ENCODE peak calls at places on chromosomes 11 and 22, in six cellular contexts. Q, C, J, S, O and X are unnamed samples.

GRCh38 chr11:45264839-45265515 is 21.2 kb downstream of the SYT13 start:
- DNase-seq in Q (peak), C (no peak), J (peak), S (no peak), O (no peak), X (no peak)

GRCh38 chr11:2760196-2760871 is 60.5 kb upstream of the KCNQ1OT1 start:
- DNase-seq in Q (no peak), C (peak), J (no peak), S (no peak), O (no peak), X (no peak)

GRCh38 chr22:32164084-32164894 is 5.2 kb upstream of the C22orf42 start:
- DNase-seq in Q (no peak), C (no peak), J (no peak), S (no peak), O (no peak), X (peak)

GRCh38 chr11:111835665-111836064 is 35.7 kb downstream of the ALG9 start:
- DNase-seq in Q (no peak), C (no peak), J (no peak), S (no peak), O (no peak), X (no peak)

GRCh38 chr22:20405291-20405930 is 11.5 kb downstream of the ZNF74 start:
- DNase-seq in Q (no peak), C (no peak), J (no peak), S (no peak), O (no peak), X (no peak)

GRCh38 chr22:22912722-22913253 is 25.2 kb downstream of the IGLL5 start:
- DNase-seq in Q (no peak), C (no peak), J (no peak), S (no peak), O (no peak), X (no peak)

GRCh38 chr11:31487848-31488247 is 21.6 kb downstream of the IMMP1L start:
- DNase-seq in Q (no peak), C (no peak), J (peak), S (no peak), O (no peak), X (peak)

GRCh38 chr22:49392247-49392646 is 435.4 kb downstream of the BRD1 start:
- DNase-seq in Q (no peak), C (no peak), J (no peak), S (no peak), O (no peak), X (no peak)

GRCh38 chr11:130163346-130164220 is 4.0 kb downstream of the ST14 start:
- DNase-seq in Q (peak), C (no peak), J (peak), S (no peak), O (no peak), X (no peak)

GRCh38 chr11:96306600-96306932 is 36.4 kb downstream of the MAML2 start:
- DNase-seq in Q (no peak), C (no peak), J (no peak), S (no peak), O (no peak), X (no peak)

GRCh38 chr11:103586756-103587155 is 449.7 kb upstream of the DDI1 start:
- DNase-seq in Q (no peak), C (no peak), J (no peak), S (no peak), O (no peak), X (no peak)

GRCh38 chr11:60734271-60734670 is 9.8 kb downstream of the MS4A18 start:
- DNase-seq in Q (no peak), C (no peak), J (no peak), S (no peak), O (no peak), X (no peak)

GRCh38 chr11:66090288-66090687 is 20.2 kb downstream of the PACS1 start:
- DNase-seq in Q (no peak), C (no peak), J (no peak), S (no peak), O (no peak), X (no peak)

GRCh38 chr11:32034149-32034548 is 56.7 kb upstream of the RCN1 start:
- DNase-seq in Q (no peak), C (no peak), J (no peak), S (no peak), O (no peak), X (no peak)

GRCh38 chr11:8691601-8692000 is 9.0 kb downstream of the RPL27A start:
- DNase-seq in Q (no peak), C (no peak), J (no peak), S (no peak), O (no peak), X (no peak)

GRCh38 chr22:44659140-44659539 is 42.9 kb upstream of the PRR5 start:
- DNase-seq in Q (no peak), C (no peak), J (no peak), S (no peak), O (no peak), X (no peak)

GRCh38 chr11:46381046-46381835 is at the start of gene MDK:
- DNase-seq in Q (peak), C (peak), J (peak), S (no peak), O (no peak), X (peak)

GRCh38 chr22:36027960-36028645 is 521 bp downstream of the RBFOX2 start:
- DNase-seq in Q (no peak), C (peak), J (no peak), S (no peak), O (no peak), X (peak)

GRCh38 chr11:19428206-19429001 is 187.7 kb upstream of the E2F8 start:
- DNase-seq in Q (no peak), C (no peak), J (no peak), S (no peak), O (no peak), X (peak)
- TF ChIP-seq CTCF in Q (no peak), C (no peak), J (no peak), S (no peak), O (peak), X (no peak)

DNA sequence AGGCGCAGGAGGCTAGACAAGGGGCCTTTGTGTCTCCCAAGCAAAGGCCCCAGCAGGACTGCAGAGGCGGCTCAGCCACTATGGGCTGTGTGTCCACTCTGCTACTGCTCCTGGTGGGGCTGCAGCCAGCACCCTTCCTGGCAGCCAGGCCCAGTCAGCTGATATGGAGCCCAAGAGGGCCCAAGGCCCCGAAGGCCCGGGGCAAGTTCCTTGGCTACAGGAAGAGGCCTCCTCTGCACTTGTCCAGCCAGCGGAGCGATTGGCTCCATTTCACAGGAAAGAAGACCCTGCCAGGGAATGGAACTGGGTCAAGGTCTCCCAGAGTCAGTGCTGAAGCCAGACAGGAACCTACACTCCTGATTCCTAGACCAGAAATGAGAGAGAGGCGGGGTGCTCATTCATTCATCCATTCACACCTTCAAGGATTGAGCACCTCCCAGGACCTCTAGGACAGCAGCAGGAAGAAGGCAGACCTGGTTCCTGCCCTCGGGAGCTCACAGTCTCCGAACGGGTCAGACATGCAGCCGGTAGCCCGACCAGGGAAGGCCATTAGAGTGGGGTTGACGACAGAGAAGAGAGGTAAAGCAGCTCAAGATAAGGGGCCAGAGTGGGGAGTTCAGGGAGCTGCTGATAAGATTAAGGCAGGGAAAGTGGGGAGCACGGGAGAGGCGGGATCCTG is 811 bp upstream of the P2RY2 start:
- DNase-seq in Q (no peak), C (no peak), J (no peak), S (no peak), O (no peak), X (peak)
- TF ChIP-seq CREB1 in Q (no peak), C (no peak), J (no peak), S (no peak), O (no peak), X (no peak)

DNA sequence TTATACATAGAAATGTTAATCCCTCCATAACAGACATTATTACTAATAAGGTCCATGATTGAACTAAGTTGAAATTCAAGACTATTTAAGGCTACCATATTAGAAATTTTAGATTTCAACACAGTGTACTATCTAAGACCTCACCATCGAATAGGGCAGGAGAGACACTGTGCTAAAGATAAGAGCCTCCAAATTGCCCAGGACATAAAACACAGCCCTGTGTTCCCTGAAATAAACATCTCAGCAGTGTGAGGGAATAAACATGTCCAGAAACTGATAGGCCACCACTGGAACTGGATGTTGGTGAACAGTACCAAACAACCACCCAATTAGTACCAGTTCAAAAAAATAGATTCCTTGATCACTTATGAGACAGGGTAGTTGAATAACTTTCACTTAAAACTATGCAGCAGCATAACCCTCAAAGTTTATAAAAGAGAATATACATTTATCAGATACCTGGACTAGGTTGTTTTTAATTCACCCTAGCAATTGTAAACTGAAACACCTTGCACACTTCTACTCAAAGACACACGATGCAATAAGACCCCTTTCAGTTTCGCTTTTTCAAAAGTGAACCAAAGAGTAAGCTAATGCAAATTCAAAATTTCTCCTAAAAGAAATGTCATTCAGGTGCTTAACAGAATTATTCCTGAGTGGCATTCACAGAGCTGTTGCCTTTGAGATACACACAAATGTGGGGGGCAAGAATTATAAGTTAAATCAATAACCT is 34.3 kb downstream of the USP28 start:
- DNase-seq in Q (no peak), C (no peak), J (no peak), S (no peak), O (no peak), X (no peak)
- TF ChIP-seq CTCF in Q (no peak), C (no peak), J (no peak), S (no peak), O (no peak), X (no peak)

GRCh38 chr11:134181707-134182106 is 42.1 kb downstream of the NCAPD3 start:
- DNase-seq in Q (no peak), C (no peak), J (no peak), S (no peak), O (no peak), X (no peak)
- TF ChIP-seq CREB1 in Q (no peak), C (no peak), J (no peak), S (no peak), O (no peak), X (no peak)

DNA sequence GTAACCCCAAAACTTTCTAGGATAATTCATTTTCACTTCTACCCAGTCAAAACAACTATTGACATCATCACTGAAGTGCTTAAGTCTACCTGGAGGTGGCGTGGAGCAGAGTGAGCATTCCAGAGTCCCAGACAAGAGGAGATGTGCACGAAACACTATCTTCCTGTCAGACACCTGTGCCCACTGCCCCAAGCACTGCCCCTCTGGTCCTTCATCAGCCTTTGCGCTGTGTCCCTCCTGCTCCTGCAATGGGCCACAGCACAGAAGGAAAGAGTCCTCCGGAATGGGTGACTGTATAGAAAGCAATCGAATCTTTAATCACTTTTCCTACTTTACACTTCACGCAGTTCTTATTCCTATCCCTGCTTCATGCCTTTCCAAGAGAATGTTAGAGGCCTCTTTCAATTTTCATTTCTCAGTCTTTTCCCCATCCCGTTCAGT is 512 bp upstream of the GRIA4 start:
- DNase-seq in Q (peak), C (peak), J (peak), S (no peak), O (no peak), X (peak)
- TF ChIP-seq CTCF in Q (no peak), C (no peak), J (peak), S (peak), O (peak), X (peak)

DNA sequence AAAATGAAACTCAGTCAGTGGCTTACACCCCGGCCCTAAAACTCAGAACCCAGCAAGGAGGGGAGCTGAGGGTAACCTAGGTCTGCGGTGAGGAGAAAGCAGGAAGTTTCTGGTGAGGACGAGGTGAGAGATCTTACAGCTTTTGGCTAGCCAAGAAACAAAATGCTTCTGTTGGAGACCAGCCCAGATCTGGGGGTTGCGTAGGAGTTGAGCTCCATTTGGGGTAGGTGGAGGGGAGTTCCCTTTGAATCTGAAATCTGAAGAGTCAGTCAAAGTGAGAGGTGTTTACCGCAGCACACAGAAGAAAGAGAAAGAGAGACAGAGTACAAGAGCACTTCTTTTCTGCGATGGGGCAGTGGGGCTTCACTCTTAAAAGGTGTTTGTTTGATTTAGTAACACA is 29.6 kb downstream of the EHF start:
- DNase-seq in Q (no peak), C (no peak), J (no peak), S (peak), O (no peak), X (no peak)
- TF ChIP-seq CREB1 in Q (no peak), C (no peak), J (no peak), S (peak), O (no peak), X (no peak)

GRCh38 chr11:15565846-15566245 is 451.1 kb downstream of the INSC start:
- DNase-seq in Q (no peak), C (no peak), J (no peak), S (no peak), O (no peak), X (no peak)
- TF ChIP-seq CTCF in Q (no peak), C (no peak), J (no peak), S (no peak), O (no peak), X (no peak)

GRCh38 chr22:42439821-42440674 is 7.8 kb upstream of the NFAM1 start:
- DNase-seq in Q (no peak), C (no peak), J (no peak), S (no peak), O (no peak), X (no peak)

GRCh38 chr22:42437488-42438292 is 5.5 kb upstream of the NFAM1 start:
- DNase-seq in Q (peak), C (peak), J (peak), S (peak), O (no peak), X (peak)

GRCh38 chr22:42436402-42436801 is 4.2 kb upstream of the NFAM1 start:
- DNase-seq in Q (no peak), C (no peak), J (no peak), S (no peak), O (no peak), X (no peak)

GRCh38 chr22:42439021-42439420 is 6.8 kb upstream of the NFAM1 start:
- DNase-seq in Q (no peak), C (no peak), J (no peak), S (no peak), O (no peak), X (no peak)

GRCh38 chr22:42438293-42438650 is 6.1 kb upstream of the NFAM1 start:
- DNase-seq in Q (no peak), C (peak), J (no peak), S (no peak), O (no peak), X (peak)
- TF ChIP-seq CREB1 in Q (no peak), C (no peak), J (no peak), S (no peak), O (no peak), X (no peak)